ENCODE peak calls at places on chromosomes 6 and 20, in eight cellular contexts. I, L, K, R, M, D, S and Y are unnamed samples.

GRCh38 chr20:23007462-23007861 is 27.6 kb upstream of the SSTR4 start:
- DNase-seq in I (no peak), L (no peak), K (no peak), R (no peak), M (no peak), D (no peak), S (no peak), Y (no peak)

GRCh38 chr6:139539852-139540251 is 165.4 kb upstream of the CITED2 start:
- DNase-seq in I (no peak), L (no peak), K (no peak), R (no peak), M (no peak), D (no peak), S (no peak), Y (no peak)

GRCh38 chr6:43221046-43221773 is 8.1 kb downstream of the DNPH1 start:
- DNase-seq in I (no peak), L (no peak), K (no peak), R (no peak), M (no peak), D (no peak), S (no peak), Y (no peak)

GRCh38 chr6:114446342-114446741 is 103.5 kb upstream of the HS3ST5 start:
- DNase-seq in I (no peak), L (no peak), K (no peak), R (no peak), M (no peak), D (no peak), S (no peak), Y (no peak)

GRCh38 chr6:28081486-28081751 is 1.1 kb downstream of the ZNF165 start:
- DNase-seq in I (peak; percentile 78), L (no peak), K (no peak), R (peak; percentile 80), M (no peak), D (no peak), S (peak; percentile 18), Y (no peak)

GRCh38 chr6:80338201-80338836 is 231.8 kb downstream of the BCKDHB start:
- DNase-seq in I (peak; percentile 50), L (no peak), K (no peak), R (peak; percentile 64), M (no peak), D (no peak), S (peak; percentile 80), Y (no peak)

GRCh38 chr6:27133281-27134227 is 113.9 kb upstream of the PRSS16 start:
- DNase-seq in I (peak; percentile 66), L (peak; percentile 64), K (no peak), R (peak; percentile 91), M (no peak), D (peak; percentile 38), S (peak; percentile 83), Y (peak; percentile 50)

GRCh38 chr6:15524736-15525401 is 138.0 kb downstream of the DTNBP1 start:
- DNase-seq in I (no peak), L (no peak), K (no peak), R (no peak), M (no peak), D (no peak), S (no peak), Y (no peak)

GRCh38 chr20:31723282-31724078 is 812 bp upstream of the BCL2L1 start:
- DNase-seq in I (peak; percentile 99), L (peak; percentile 96), K (peak; percentile 98), R (peak; percentile 98), M (peak; percentile 99), D (peak; percentile 99), S (peak; percentile 99), Y (peak; percentile 95)

GRCh38 chr6:124056884-124057283 is 253.2 kb downstream of the NKAIN2 start:
- DNase-seq in I (no peak), L (peak; percentile 99), K (no peak), R (no peak), M (no peak), D (no peak), S (no peak), Y (peak; percentile 99)

GRCh38 chr20:50690979-50691584 is at the start of gene RIPOR3:
- DNase-seq in I (no peak), L (no peak), K (no peak), R (no peak), M (no peak), D (no peak), S (peak; percentile 8), Y (no peak)

GRCh38 chr6:111865049-111865585 is 8.1 kb downstream of the FYN start:
- DNase-seq in I (no peak), L (no peak), K (no peak), R (no peak), M (no peak), D (no peak), S (no peak), Y (no peak)

GRCh38 chr6:137013738-137014602 is 30.8 kb downstream of the IL20RA start:
- DNase-seq in I (no peak), L (peak; percentile 49), K (no peak), R (peak; percentile 28), M (no peak), D (no peak), S (no peak), Y (peak; percentile 78)

GRCh38 chr6:34226731-34227586 is 9.7 kb upstream of the HMGA1 start:
- DNase-seq in I (no peak), L (no peak), K (no peak), R (peak; percentile 53), M (no peak), D (no peak), S (no peak), Y (no peak)

GRCh38 chr20:38267251-38267650 is 6.7 kb upstream of the KIAA1755 start:
- DNase-seq in I (no peak), L (no peak), K (no peak), R (no peak), M (no peak), D (no peak), S (no peak), Y (no peak)

GRCh38 chr6:6861346-6861745 is 246.4 kb upstream of the RREB1 start:
- DNase-seq in I (no peak), L (no peak), K (no peak), R (no peak), M (no peak), D (no peak), S (no peak), Y (no peak)

GRCh38 chr6:144197919-144198318 is 47.6 kb downstream of the STX11 start:
- DNase-seq in I (no peak), L (no peak), K (no peak), R (no peak), M (no peak), D (no peak), S (no peak), Y (no peak)

GRCh38 chr20:20463933-20464374 is 96.0 kb downstream of the INSM1 start:
- DNase-seq in I (peak; percentile 41), L (peak; percentile 71), K (peak; percentile 61), R (no peak), M (no peak), D (no peak), S (no peak), Y (peak; percentile 49)

GRCh38 chr6:21798468-21798867 is 204.9 kb downstream of the SOX4 start:
- DNase-seq in I (no peak), L (no peak), K (no peak), R (no peak), M (no peak), D (no peak), S (no peak), Y (no peak)